ENCODE peak calls at places on chromosome 17, in five cellular contexts. One of them, this sample, is unnamed.

GRCh38 chr17:70190959-70191805 is 21.9 kb downstream of the KCNJ2 start:
- DNase-seq in foreskin keratinocyte: peak; percentile 79
- DNase-seq in colonic mucosa: no peak
- DNase-seq in CD8-positive, alpha-beta T cell: no peak
- DNase-seq in Peyer's patch: no peak
- DNase-seq in this sample: no peak

GRCh38 chr17:42832934-42833770 is at the start of gene PSME3:
- DNase-seq in CD8-positive, alpha-beta T cell: peak; percentile 75
- DNase-seq in colonic mucosa: peak; percentile 95
- DNase-seq in Peyer's patch: peak; percentile 89
- DNase-seq in foreskin keratinocyte: peak; percentile 87
- DNase-seq in this sample: peak; percentile 90

GRCh38 chr17:31428111-31428510 is 36.6 kb downstream of the RAB11FIP4 start:
- DNase-seq in CD8-positive, alpha-beta T cell: no peak
- DNase-seq in Peyer's patch: no peak
- DNase-seq in colonic mucosa: no peak
- DNase-seq in foreskin keratinocyte: no peak
- DNase-seq in this sample: no peak

GRCh38 chr17:72518810-72519597 is 398.2 kb downstream of the SOX9 start:
- DNase-seq in CD8-positive, alpha-beta T cell: no peak
- DNase-seq in Peyer's patch: no peak
- DNase-seq in foreskin keratinocyte: no peak
- DNase-seq in colonic mucosa: peak; percentile 90
- DNase-seq in this sample: no peak

GRCh38 chr17:21677126-21677910 is 15.0 kb upstream of the KCNJ18 start:
- DNase-seq in Peyer's patch: no peak
- DNase-seq in foreskin keratinocyte: no peak
- DNase-seq in colonic mucosa: no peak
- DNase-seq in CD8-positive, alpha-beta T cell: no peak
- DNase-seq in this sample: no peak

GRCh38 chr17:42325026-42325425 is 36.7 kb downstream of the STAT5A start:
- DNase-seq in CD8-positive, alpha-beta T cell: no peak
- DNase-seq in Peyer's patch: no peak
- DNase-seq in foreskin keratinocyte: peak; percentile 92
- DNase-seq in colonic mucosa: peak; percentile 36
- DNase-seq in this sample: no peak

GRCh38 chr17:48335858-48336500 is 94.0 kb downstream of the SKAP1 start:
- DNase-seq in colonic mucosa: no peak
- DNase-seq in foreskin keratinocyte: peak; percentile 38
- DNase-seq in Peyer's patch: no peak
- DNase-seq in CD8-positive, alpha-beta T cell: no peak
- DNase-seq in this sample: peak; percentile 25

GRCh38 chr17:9021158-9021984 is at the start of gene NTN1:
- DNase-seq in foreskin keratinocyte: peak; percentile 17
- DNase-seq in Peyer's patch: no peak
- DNase-seq in CD8-positive, alpha-beta T cell: peak; percentile 28
- DNase-seq in colonic mucosa: peak; percentile 38
- DNase-seq in this sample: peak; percentile 93

GRCh38 chr17:36851230-36851629 is 86.0 kb upstream of the LHX1 start:
- DNase-seq in colonic mucosa: no peak
- DNase-seq in CD8-positive, alpha-beta T cell: no peak
- DNase-seq in foreskin keratinocyte: peak; percentile 87
- DNase-seq in Peyer's patch: no peak
- DNase-seq in this sample: no peak

GRCh38 chr17:44049294-44050080 is 17.0 kb downstream of the LSM12 start:
- DNase-seq in foreskin keratinocyte: no peak
- DNase-seq in Peyer's patch: no peak
- DNase-seq in CD8-positive, alpha-beta T cell: no peak
- DNase-seq in colonic mucosa: no peak
- DNase-seq in this sample: no peak

GRCh38 chr17:63646492-63646815 is 24.2 kb downstream of the MAP3K3 start:
- DNase-seq in CD8-positive, alpha-beta T cell: no peak
- DNase-seq in foreskin keratinocyte: no peak
- DNase-seq in colonic mucosa: no peak
- DNase-seq in Peyer's patch: no peak
- DNase-seq in this sample: peak; percentile 70

GRCh38 chr17:40111221-40112128 is 10.3 kb upstream of the MSL1 start:
- DNase-seq in foreskin keratinocyte: peak; percentile 76
- DNase-seq in colonic mucosa: peak; percentile 93
- DNase-seq in Peyer's patch: peak; percentile 81
- DNase-seq in CD8-positive, alpha-beta T cell: peak; percentile 42
- DNase-seq in this sample: peak; percentile 82

GRCh38 chr17:47895254-47895855 is 681 bp upstream of the SP2 start:
- DNase-seq in CD8-positive, alpha-beta T cell: no peak
- DNase-seq in Peyer's patch: peak; percentile 29
- DNase-seq in foreskin keratinocyte: no peak
- DNase-seq in colonic mucosa: peak; percentile 55
- DNase-seq in this sample: no peak

GRCh38 chr17:40532520-40533253 is 31.3 kb upstream of the TNS4 start:
- DNase-seq in CD8-positive, alpha-beta T cell: no peak
- DNase-seq in Peyer's patch: no peak
- DNase-seq in colonic mucosa: no peak
- DNase-seq in foreskin keratinocyte: no peak
- DNase-seq in this sample: no peak

GRCh38 chr17:45976755-45977505 is 22.1 kb upstream of the STH start:
- DNase-seq in colonic mucosa: no peak
- DNase-seq in foreskin keratinocyte: peak; percentile 5
- DNase-seq in CD8-positive, alpha-beta T cell: no peak
- DNase-seq in Peyer's patch: no peak
- DNase-seq in this sample: no peak

GRCh38 chr17:11380761-11381160 is 139.7 kb downstream of the SHISA6 start:
- DNase-seq in CD8-positive, alpha-beta T cell: no peak
- DNase-seq in foreskin keratinocyte: no peak
- DNase-seq in Peyer's patch: no peak
- DNase-seq in colonic mucosa: no peak
- DNase-seq in this sample: no peak

GRCh38 chr17:51166987-51167931 is 1.0 kb downstream of the NME2 start:
- DNase-seq in colonic mucosa: peak; percentile 65
- DNase-seq in CD8-positive, alpha-beta T cell: peak; percentile 22
- DNase-seq in foreskin keratinocyte: peak; percentile 11
- DNase-seq in Peyer's patch: peak; percentile 54
- DNase-seq in this sample: peak; percentile 90

GRCh38 chr17:9643611-9644010 is 1.7 kb upstream of the USP43 start:
- DNase-seq in colonic mucosa: no peak
- DNase-seq in Peyer's patch: no peak
- DNase-seq in CD8-positive, alpha-beta T cell: no peak
- DNase-seq in foreskin keratinocyte: no peak
- DNase-seq in this sample: no peak

GRCh38 chr17:43171761-43172487 is 910 bp downstream of the NBR1 start:
- DNase-seq in colonic mucosa: peak; percentile 56
- DNase-seq in foreskin keratinocyte: peak; percentile 93
- DNase-seq in Peyer's patch: no peak
- DNase-seq in CD8-positive, alpha-beta T cell: no peak
- DNase-seq in this sample: no peak

GRCh38 chr17:69695646-69696045 is 281.1 kb downstream of the MAP2K6 start:
- DNase-seq in CD8-positive, alpha-beta T cell: no peak
- DNase-seq in colonic mucosa: no peak
- DNase-seq in foreskin keratinocyte: no peak
- DNase-seq in Peyer's patch: no peak
- DNase-seq in this sample: no peak

GRCh38 chr17:59804910-59805381 is 87.8 kb downstream of the TUBD1 start:
- DNase-seq in CD8-positive, alpha-beta T cell: no peak
- DNase-seq in colonic mucosa: no peak
- DNase-seq in Peyer's patch: no peak
- DNase-seq in foreskin keratinocyte: no peak
- DNase-seq in this sample: no peak

GRCh38 chr17:72173475-72174116 is 52.8 kb downstream of the SOX9 start:
- DNase-seq in foreskin keratinocyte: no peak
- DNase-seq in Peyer's patch: no peak
- DNase-seq in colonic mucosa: no peak
- DNase-seq in CD8-positive, alpha-beta T cell: no peak
- DNase-seq in this sample: no peak

GRCh38 chr17:73998246-73999220 is 204.9 kb upstream of the RPL38 start:
- DNase-seq in Peyer's patch: peak; percentile 41
- DNase-seq in foreskin keratinocyte: peak; percentile 1
- DNase-seq in colonic mucosa: peak; percentile 79
- DNase-seq in CD8-positive, alpha-beta T cell: peak; percentile 25
- DNase-seq in this sample: peak; percentile 74

GRCh38 chr17:11932337-11932898 is 64.9 kb downstream of the ZNF18 start:
- DNase-seq in colonic mucosa: no peak
- DNase-seq in Peyer's patch: no peak
- DNase-seq in CD8-positive, alpha-beta T cell: no peak
- DNase-seq in foreskin keratinocyte: no peak
- DNase-seq in this sample: no peak

GRCh38 chr17:35747540-35748017 is 5.5 kb downstream of the GAS2L2 start:
- DNase-seq in colonic mucosa: peak; percentile 76
- DNase-seq in foreskin keratinocyte: peak; percentile 48
- DNase-seq in CD8-positive, alpha-beta T cell: peak; percentile 62
- DNase-seq in Peyer's patch: peak; percentile 76
- DNase-seq in this sample: peak; percentile 91

GRCh38 chr17:72971513-72971880 is 121.0 kb downstream of the SLC39A11 start:
- DNase-seq in colonic mucosa: no peak
- DNase-seq in CD8-positive, alpha-beta T cell: no peak
- DNase-seq in foreskin keratinocyte: no peak
- DNase-seq in Peyer's patch: no peak
- DNase-seq in this sample: no peak

GRCh38 chr17:31508310-31509094 is 117.0 kb downstream of the RAB11FIP4 start:
- DNase-seq in colonic mucosa: peak; percentile 27
- DNase-seq in foreskin keratinocyte: no peak
- DNase-seq in CD8-positive, alpha-beta T cell: peak; percentile 56
- DNase-seq in Peyer's patch: peak; percentile 47
- DNase-seq in this sample: peak; percentile 73

GRCh38 chr17:66713533-66714042 is 121.3 kb upstream of the CACNG5 start:
- DNase-seq in Peyer's patch: no peak
- DNase-seq in colonic mucosa: no peak
- DNase-seq in foreskin keratinocyte: no peak
- DNase-seq in CD8-positive, alpha-beta T cell: no peak
- DNase-seq in this sample: peak; percentile 53

GRCh38 chr17:73969956-73970355 is 233.5 kb upstream of the RPL38 start:
- DNase-seq in foreskin keratinocyte: no peak
- DNase-seq in colonic mucosa: no peak
- DNase-seq in Peyer's patch: no peak
- DNase-seq in CD8-positive, alpha-beta T cell: no peak
- DNase-seq in this sample: no peak

GRCh38 chr17:80029235-80029974 is 6.3 kb downstream of the TBC1D16 start:
- DNase-seq in colonic mucosa: peak; percentile 66
- DNase-seq in Peyer's patch: peak; percentile 35
- DNase-seq in CD8-positive, alpha-beta T cell: no peak
- DNase-seq in foreskin keratinocyte: no peak
- DNase-seq in this sample: no peak

GRCh38 chr17:65323055-65323454 is 185.9 kb downstream of the RGS9 start:
- DNase-seq in Peyer's patch: no peak
- DNase-seq in foreskin keratinocyte: no peak
- DNase-seq in CD8-positive, alpha-beta T cell: no peak
- DNase-seq in colonic mucosa: no peak
- DNase-seq in this sample: no peak

GRCh38 chr17:80289631-80290030 is 29.0 kb downstream of the RNF213 start:
- DNase-seq in CD8-positive, alpha-beta T cell: no peak
- DNase-seq in Peyer's patch: no peak
- DNase-seq in foreskin keratinocyte: no peak
- DNase-seq in colonic mucosa: no peak
- DNase-seq in this sample: no peak

GRCh38 chr17:42512733-42513251 is 23.2 kb upstream of the NAGLU start:
- DNase-seq in colonic mucosa: no peak
- DNase-seq in CD8-positive, alpha-beta T cell: no peak
- DNase-seq in foreskin keratinocyte: no peak
- DNase-seq in Peyer's patch: no peak
- DNase-seq in this sample: peak; percentile 80

GRCh38 chr17:68101992-68102758 is 66.6 kb downstream of the KPNA2 start:
- DNase-seq in Peyer's patch: peak; percentile 36
- DNase-seq in foreskin keratinocyte: peak; percentile 13
- DNase-seq in colonic mucosa: peak; percentile 60
- DNase-seq in CD8-positive, alpha-beta T cell: no peak
- DNase-seq in this sample: peak; percentile 36

GRCh38 chr17:61284174-61284573 is 115.5 kb upstream of the TBX2 start:
- DNase-seq in foreskin keratinocyte: peak; percentile 34
- DNase-seq in Peyer's patch: no peak
- DNase-seq in CD8-positive, alpha-beta T cell: no peak
- DNase-seq in colonic mucosa: no peak
- DNase-seq in this sample: no peak

GRCh38 chr17:77596491-77597420 is 361.7 kb upstream of the TNRC6C start:
- DNase-seq in foreskin keratinocyte: no peak
- DNase-seq in Peyer's patch: no peak
- DNase-seq in colonic mucosa: no peak
- DNase-seq in CD8-positive, alpha-beta T cell: no peak
- DNase-seq in this sample: no peak
- TF ChIP-seq CTCF in foreskin keratinocyte: no peak
- TF ChIP-seq CTCF in Peyer's patch: no peak
- TF ChIP-seq CTCF in colonic mucosa: no peak
- TF ChIP-seq CTCF in CD8-positive, alpha-beta T cell: no peak
- TF ChIP-seq CTCF in this sample: no peak

DNA sequence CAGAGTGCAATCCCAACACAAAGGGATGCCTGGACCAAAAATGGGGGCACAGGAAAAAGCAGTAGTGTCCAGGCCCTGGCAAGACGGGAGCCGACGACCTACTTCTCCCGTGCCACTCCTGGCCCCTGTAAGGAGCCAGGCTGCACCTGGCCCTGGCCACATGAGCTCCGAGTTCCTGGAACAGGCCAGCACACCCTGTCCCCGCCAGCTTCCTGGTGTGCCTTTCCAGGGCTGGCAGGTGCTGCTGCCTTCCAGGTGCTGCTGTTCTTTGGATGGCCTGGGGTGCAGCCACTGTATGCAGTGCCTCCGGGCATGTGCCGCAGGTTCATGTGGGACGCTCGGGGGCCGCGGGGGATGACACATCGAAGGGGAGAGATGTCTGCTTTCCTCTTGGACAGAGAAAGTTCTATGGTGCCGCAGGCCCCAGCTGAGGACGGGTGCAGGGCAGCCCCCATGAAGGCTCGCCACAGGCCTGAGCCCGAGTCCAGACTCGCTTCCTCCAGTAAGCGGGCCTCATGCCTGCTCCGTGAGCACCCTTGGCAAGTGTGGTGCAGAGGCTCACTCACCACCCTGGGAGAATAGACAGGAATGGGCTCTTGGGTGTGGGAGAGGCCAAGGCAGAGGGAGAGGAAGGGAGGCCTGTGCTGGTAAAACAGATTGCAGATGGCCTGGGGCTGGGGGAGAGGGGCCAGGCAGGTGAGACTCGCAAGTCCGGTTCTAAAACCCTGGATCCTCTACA is 54.7 kb upstream of the FASN start:
- DNase-seq in Peyer's patch: no peak
- DNase-seq in foreskin keratinocyte: peak; percentile 52
- DNase-seq in colonic mucosa: no peak
- DNase-seq in CD8-positive, alpha-beta T cell: no peak
- DNase-seq in this sample: no peak
- TF ChIP-seq CTCF in Peyer's patch: no peak
- TF ChIP-seq CTCF in foreskin keratinocyte: no peak
- TF ChIP-seq CTCF in colonic mucosa: no peak
- TF ChIP-seq CTCF in CD8-positive, alpha-beta T cell: no peak
- TF ChIP-seq CTCF in this sample: no peak

DNA sequence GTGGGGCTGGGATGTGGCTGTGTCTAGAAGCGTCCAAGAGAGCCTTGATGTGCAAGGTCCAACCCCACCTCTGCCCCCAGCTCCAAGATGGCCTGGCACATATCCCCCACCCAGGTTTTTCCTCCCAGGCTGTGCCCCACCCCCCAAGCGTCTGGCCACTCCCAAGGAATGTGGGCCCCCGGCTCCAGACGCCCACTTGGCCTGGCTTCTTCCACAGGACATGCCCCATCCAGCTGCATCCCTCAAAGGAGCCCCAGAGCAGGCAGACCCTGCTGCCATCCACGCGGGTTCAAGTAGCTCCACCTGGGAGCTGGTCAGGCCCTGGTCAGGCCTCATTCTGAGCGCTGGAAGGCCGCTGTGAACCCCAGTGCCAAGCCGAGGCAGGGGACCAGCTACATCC is 3.2 kb downstream of the CAMKK1 start:
- DNase-seq in CD8-positive, alpha-beta T cell: no peak
- DNase-seq in Peyer's patch: no peak
- DNase-seq in colonic mucosa: no peak
- DNase-seq in foreskin keratinocyte: no peak
- DNase-seq in this sample: no peak
- TF ChIP-seq CTCF in CD8-positive, alpha-beta T cell: no peak
- TF ChIP-seq CTCF in Peyer's patch: no peak
- TF ChIP-seq CTCF in colonic mucosa: no peak
- TF ChIP-seq CTCF in foreskin keratinocyte: no peak
- TF ChIP-seq CTCF in this sample: no peak

GRCh38 chr17:50079334-50080095 is 15.6 kb upstream of the PDK2 start:
- DNase-seq in Peyer's patch: no peak
- DNase-seq in colonic mucosa: peak; percentile 89
- DNase-seq in CD8-positive, alpha-beta T cell: no peak
- DNase-seq in foreskin keratinocyte: no peak
- DNase-seq in this sample: peak; percentile 70
- TF ChIP-seq CTCF in Peyer's patch: peak; percentile 58
- TF ChIP-seq CTCF in colonic mucosa: peak; percentile 77
- TF ChIP-seq CTCF in CD8-positive, alpha-beta T cell: no peak
- TF ChIP-seq CTCF in foreskin keratinocyte: peak; percentile 100
- TF ChIP-seq CTCF in this sample: peak; percentile 76

This sample was measured in GM20000.